ENCODE peak calls at places on chromosome 22, in seven cellular contexts. H, B, V, K, O, Y and E are unnamed samples.

GRCh38 chr22:40302149-40302548 is 44.2 kb upstream of the ADSL start:
- DNase-seq in H (no peak), B (no peak), V (no peak), K (no peak), O (no peak), Y (no peak), E (no peak)

GRCh38 chr22:33302049-33302545 is 243.9 kb upstream of the SYN3 start:
- DNase-seq in H (peak), B (peak), V (peak), K (peak), O (no peak), Y (no peak), E (peak)

GRCh38 chr22:36232715-36233401 is 6.5 kb downstream of the APOL2 start:
- DNase-seq in H (no peak), B (no peak), V (no peak), K (no peak), O (no peak), Y (no peak), E (no peak)

GRCh38 chr22:27456696-27457503 is 344.7 kb downstream of the MN1 start:
- DNase-seq in H (peak), B (peak), V (no peak), K (no peak), O (peak), Y (peak), E (peak)

GRCh38 chr22:44804327-44804726 is 52.0 kb downstream of the ARHGAP8 start:
- DNase-seq in H (no peak), B (no peak), V (no peak), K (no peak), O (no peak), Y (no peak), E (no peak)

GRCh38 chr22:34880667-34881066 is 185.3 kb upstream of the ISX start:
- DNase-seq in H (no peak), B (no peak), V (no peak), K (no peak), O (no peak), Y (no peak), E (no peak)

GRCh38 chr22:23122216-23122957 is 19.4 kb downstream of the RSPH14 start:
- DNase-seq in H (no peak), B (no peak), V (no peak), K (no peak), O (no peak), Y (no peak), E (no peak)

GRCh38 chr22:49906799-49907290 is 11.4 kb downstream of the ALG12 start:
- DNase-seq in H (no peak), B (no peak), V (no peak), K (no peak), O (no peak), Y (no peak), E (no peak)

GRCh38 chr22:37618072-37618656 is 9.5 kb downstream of the GGA1 start:
- DNase-seq in H (no peak), B (no peak), V (no peak), K (no peak), O (no peak), Y (no peak), E (no peak)

GRCh38 chr22:35380537-35381423 is at the start of gene HMOX1:
- DNase-seq in H (peak), B (peak), V (peak), K (peak), O (no peak), Y (peak), E (peak)

GRCh38 chr22:33577862-33578411 is 342.3 kb downstream of the LARGE1 start:
- DNase-seq in H (no peak), B (no peak), V (no peak), K (no peak), O (no peak), Y (no peak), E (no peak)

GRCh38 chr22:17891427-17892167 is 117.3 kb upstream of the BID start:
- DNase-seq in H (no peak), B (no peak), V (no peak), K (no peak), O (no peak), Y (no peak), E (no peak)

GRCh38 chr22:22576244-22576988 is 17.4 kb upstream of the PRAME start:
- DNase-seq in H (peak), B (peak), V (no peak), K (peak), O (no peak), Y (no peak), E (peak)

GRCh38 chr22:50310209-50310722 is 2.8 kb upstream of the PLXNB2 start:
- DNase-seq in H (no peak), B (no peak), V (no peak), K (no peak), O (no peak), Y (no peak), E (no peak)

GRCh38 chr22:29147241-29147919 is 58.3 kb upstream of the EMID1 start:
- DNase-seq in H (no peak), B (no peak), V (no peak), K (no peak), O (no peak), Y (no peak), E (no peak)

DNA sequence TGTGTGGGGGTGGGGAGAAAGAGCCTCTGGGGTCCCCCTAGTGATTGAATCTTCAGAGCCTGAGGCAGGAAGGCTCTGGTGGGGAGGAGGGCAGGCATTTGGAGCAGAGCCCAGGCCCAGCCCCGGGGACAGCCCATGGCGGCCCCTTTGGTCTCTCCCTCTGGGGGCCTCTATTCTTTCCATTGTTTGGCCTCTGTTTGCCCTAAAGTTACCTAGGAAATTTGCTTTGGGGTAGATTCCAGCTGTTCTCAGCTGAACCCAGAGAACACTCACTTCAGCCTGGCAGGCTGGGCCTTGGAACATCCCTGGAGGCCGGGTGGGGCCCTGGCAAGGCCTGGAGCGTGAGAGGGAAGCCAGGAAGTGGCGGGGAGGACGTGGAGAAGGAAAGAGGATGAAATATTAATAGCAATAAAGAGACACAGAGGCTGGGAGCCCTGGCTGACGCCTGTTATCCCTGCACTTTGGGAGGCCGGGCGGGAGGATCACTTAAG is 22.9 kb upstream of the A4GALT start:
- DNase-seq in H (peak), B (peak), V (no peak), K (no peak), O (no peak), Y (no peak), E (peak)
- TF ChIP-seq CTCF in H (no peak), B (no peak), V (no peak), K (no peak), O (no peak), Y (no peak), E (no peak)

GRCh38 chr22:39256186-39256552 is 11.4 kb upstream of the PDGFB start:
- DNase-seq in H (no peak), B (no peak), V (no peak), K (no peak), O (no peak), Y (no peak), E (no peak)

GRCh38 chr22:39256979-39257378 is 12.2 kb upstream of the PDGFB start:
- DNase-seq in H (no peak), B (no peak), V (no peak), K (no peak), O (no peak), Y (no peak), E (no peak)

GRCh38 chr22:39254789-39255298 is 10.1 kb upstream of the PDGFB start:
- DNase-seq in H (peak), B (peak), V (no peak), K (no peak), O (no peak), Y (peak), E (peak)

GRCh38 chr22:39254122-39254521 is 9.3 kb upstream of the PDGFB start:
- DNase-seq in H (no peak), B (no peak), V (no peak), K (no peak), O (no peak), Y (no peak), E (no peak)

GRCh38 chr22:39255449-39256185 is 10.8 kb upstream of the PDGFB start:
- DNase-seq in H (no peak), B (no peak), V (no peak), K (no peak), O (no peak), Y (no peak), E (no peak)
- H3K4me3 ChIP-seq in H (no peak), B (no peak), V (no peak), K (peak), O (no peak), Y (no peak), E (no peak)

GRCh38 chr22:26259510-26259909 is 90.2 kb downstream of the SEZ6L start:
- DNase-seq in H (peak), B (peak), V (no peak), K (peak), O (peak), Y (no peak), E (peak)
- TF ChIP-seq CTCF in H (no peak), B (no peak), V (no peak), K (no peak), O (no peak), Y (no peak), E (no peak)

GRCh38 chr22:19524170-19525115 is at the start of gene CLDN5:
- DNase-seq in H (peak), B (peak), V (peak), K (no peak), O (no peak), Y (no peak), E (peak)
- H3K4me3 ChIP-seq in H (peak), B (peak), V (peak), K (no peak), O (peak), Y (peak), E (peak)

DNA sequence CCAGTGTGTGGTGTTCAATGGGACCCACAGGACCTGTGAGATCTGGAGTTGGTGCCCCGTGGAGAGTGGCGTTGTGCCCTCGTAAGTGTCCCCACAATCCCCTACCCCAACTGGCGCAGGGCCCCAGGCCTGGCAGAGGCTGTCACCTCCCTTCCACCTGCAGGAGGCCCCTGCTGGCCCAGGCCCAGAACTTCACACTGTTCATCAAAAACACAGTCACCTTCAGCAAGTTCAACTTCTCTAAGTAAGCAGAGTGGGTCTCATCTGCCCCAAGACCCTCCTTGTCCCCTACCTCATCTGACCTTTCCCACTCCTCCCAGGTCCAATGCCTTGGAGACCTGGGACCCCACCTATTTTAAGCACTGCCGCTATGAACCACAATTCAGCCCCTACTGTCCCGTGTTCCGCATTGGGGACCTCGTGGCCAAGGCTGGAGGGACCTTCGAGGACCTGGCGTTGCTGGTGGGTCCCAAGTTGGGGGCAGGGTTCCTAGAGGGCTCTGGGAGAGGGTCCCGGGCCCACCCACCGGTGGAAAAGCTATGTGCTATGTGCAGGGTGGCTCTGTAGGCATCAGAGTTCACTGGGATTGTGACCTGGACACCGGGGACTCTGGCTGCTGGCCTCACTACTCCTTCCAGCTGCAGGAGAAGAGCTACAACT is 8.1 kb downstream of the P2RX6 start:
- DNase-seq in H (no peak), B (no peak), V (no peak), K (no peak), O (no peak), Y (no peak), E (no peak)
- TF ChIP-seq CTCF in H (no peak), B (no peak), V (no peak), K (no peak), O (no peak), Y (no peak), E (no peak)

GRCh38 chr22:46076651-46077339 is 73.5 kb upstream of the PPARA start:
- DNase-seq in H (peak), B (peak), V (peak), K (no peak), O (no peak), Y (peak), E (no peak)

GRCh38 chr22:46073683-46074504 is 76.4 kb upstream of the PPARA start:
- DNase-seq in H (peak), B (peak), V (peak), K (no peak), O (no peak), Y (no peak), E (peak)

GRCh38 chr22:46074771-46075551 is 75.4 kb upstream of the PPARA start:
- DNase-seq in H (no peak), B (peak), V (peak), K (no peak), O (no peak), Y (no peak), E (peak)

GRCh38 chr22:46077669-46078099 is 72.6 kb upstream of the PPARA start:
- DNase-seq in H (no peak), B (peak), V (peak), K (no peak), O (no peak), Y (no peak), E (no peak)

GRCh38 chr22:46075764-46076531 is 74.4 kb upstream of the PPARA start:
- DNase-seq in H (no peak), B (peak), V (peak), K (no peak), O (no peak), Y (no peak), E (no peak)
- H3K4me3 ChIP-seq in H (peak), B (no peak), V (peak), K (peak), O (peak), Y (peak), E (peak)

GRCh38 chr22:31162015-31162765 is 2.2 kb downstream of the RNF185 start:
- DNase-seq in H (no peak), B (peak), V (no peak), K (no peak), O (no peak), Y (no peak), E (no peak)
- TF ChIP-seq CTCF in H (peak), B (no peak), V (no peak), K (no peak), O (no peak), Y (no peak), E (no peak)